ENCODE peak calls at places on chromosomes 7 and 10, in seven cellular contexts. A, S, R, H, K, T and X are unnamed samples.

GRCh38 chr10:75662715-75663114 is 231.3 kb downstream of the LRMDA start:
- DNase-seq in A (no peak), S (no peak), R (no peak), H (no peak), K (peak), T (no peak), X (peak)

GRCh38 chr10:96414303-96414702 is 55.5 kb upstream of the OPALIN start:
- DNase-seq in A (no peak), S (no peak), R (no peak), H (no peak), K (no peak), T (no peak), X (no peak)

GRCh38 chr10:78852856-78853255 is 215.9 kb upstream of the ZMIZ1 start:
- DNase-seq in A (peak), S (no peak), R (no peak), H (no peak), K (no peak), T (peak), X (peak)

GRCh38 chr7:26726051-26726450 is 138.3 kb downstream of the SKAP2 start:
- DNase-seq in A (no peak), S (no peak), R (no peak), H (no peak), K (no peak), T (no peak), X (no peak)

GRCh38 chr10:90197766-90198165 is 496.4 kb downstream of the KIF20B start:
- DNase-seq in A (no peak), S (no peak), R (no peak), H (no peak), K (peak), T (peak), X (peak)

GRCh38 chr10:71981024-71981867 is 17.1 kb downstream of the CHST3 start:
- DNase-seq in A (no peak), S (no peak), R (no peak), H (no peak), K (no peak), T (no peak), X (no peak)

GRCh38 chr10:132665946-132666732 is 119.8 kb downstream of the NKX6-2 start:
- DNase-seq in A (no peak), S (no peak), R (no peak), H (no peak), K (peak), T (peak), X (peak)

GRCh38 chr10:43205681-43206390 is 61.0 kb downstream of the RASGEF1A start:
- DNase-seq in A (no peak), S (no peak), R (no peak), H (no peak), K (no peak), T (no peak), X (no peak)

GRCh38 chr7:102872460-102872859 is 40.3 kb upstream of the LRRC17 start:
- DNase-seq in A (no peak), S (no peak), R (no peak), H (no peak), K (peak), T (peak), X (peak)